ENCODE peak calls at places on chromosomes 16 and 17, in six cellular contexts. Z is SK-N-SH, M is H1, B is K562, U is GM12878, P is HepG2. C is an unnamed sample.

GRCh38 chr17:17819561-17819995 is 17.2 kb downstream of the SREBF1 start:
- DNase-seq in P (peak; percentile 78), U (peak; percentile 78), M (no peak), B (peak; percentile 88), Z (peak; percentile 74), C (peak; percentile 67)

GRCh38 chr16:15507299-15507958 is 73.0 kb downstream of the BMERB1 start:
- DNase-seq in Z (no peak), U (no peak), M (no peak), P (no peak), B (no peak), C (no peak)

GRCh38 chr16:66367968-66368891 is 1.7 kb downstream of the CDH5 start:
- DNase-seq in M (no peak), B (no peak), U (no peak), P (no peak), Z (no peak), C (no peak)

GRCh38 chr17:4512156-4513112 is 13.8 kb downstream of the SPNS2 start:
- DNase-seq in Z (no peak), M (no peak), P (no peak), U (no peak), B (no peak), C (no peak)

GRCh38 chr17:41140360-41141132 is at the start of gene KRTAP4-6:
- DNase-seq in M (no peak), U (no peak), Z (no peak), P (peak; percentile 9), B (no peak), C (no peak)

GRCh38 chr16:2526135-2526534 is 5.1 kb downstream of the CEMP1 start:
- DNase-seq in U (no peak), P (no peak), B (no peak), Z (peak; percentile 11), M (no peak), C (peak; percentile 65)

GRCh38 chr16:85473326-85473725 is 139.8 kb upstream of the GSE1 start:
- DNase-seq in M (no peak), B (no peak), U (no peak), P (no peak), Z (no peak), C (no peak)

GRCh38 chr17:42850964-42851363 is at the start of gene AOC3:
- DNase-seq in Z (no peak), B (no peak), U (no peak), P (peak; percentile 28), M (no peak), C (no peak)

GRCh38 chr17:30550512-30551273 is 73.5 kb downstream of the GOSR1 start:
- DNase-seq in Z (no peak), M (no peak), P (no peak), B (peak; percentile 64), U (peak; percentile 68), C (peak; percentile 96)

GRCh38 chr17:14947671-14948070 is 317.5 kb downstream of the PMP22 start:
- DNase-seq in M (no peak), U (no peak), B (no peak), Z (no peak), P (no peak), C (no peak)

GRCh38 chr17:310111-311010 is 42.2 kb downstream of the RPH3AL start:
- DNase-seq in M (no peak), B (no peak), P (no peak), U (no peak), Z (no peak), C (no peak)

GRCh38 chr16:50269769-50270509 is 3.6 kb downstream of the ADCY7 start:
- DNase-seq in Z (peak; percentile 39), M (no peak), P (no peak), B (no peak), U (no peak), C (no peak)

GRCh38 chr16:47624563-47624962 is 163.4 kb downstream of the PHKB start:
- DNase-seq in Z (no peak), U (no peak), B (peak; percentile 21), M (no peak), P (no peak), C (peak; percentile 39)

GRCh38 chr16:77353587-77354263 is 81.1 kb downstream of the ADAMTS18 start:
- DNase-seq in P (no peak), U (no peak), M (no peak), B (no peak), Z (no peak), C (no peak)

GRCh38 chr16:67394271-67395104 is 1.2 kb upstream of the TPPP3 start:
- DNase-seq in B (no peak), U (no peak), Z (no peak), P (no peak), M (no peak), C (peak; percentile 86)

GRCh38 chr17:75753514-75754377 is 11.2 kb downstream of the GALK1 start:
- DNase-seq in P (peak; percentile 67), B (peak; percentile 90), U (no peak), Z (peak; percentile 98), M (peak; percentile 43), C (peak; percentile 59)

GRCh38 chr17:35189291-35189690 is 4.9 kb downstream of the SLC35G3 start:
- DNase-seq in M (no peak), P (no peak), B (no peak), U (no peak), Z (no peak), C (peak; percentile 58)

GRCh38 chr17:30517786-30518185 is 40.6 kb downstream of the GOSR1 start:
- DNase-seq in Z (no peak), B (no peak), U (no peak), P (no peak), M (no peak), C (no peak)

GRCh38 chr16:75099738-75100615 is 16.6 kb downstream of the LDHD start:
- DNase-seq in P (no peak), M (no peak), B (no peak), Z (peak; percentile 29), U (no peak), C (peak; percentile 60)

GRCh38 chr16:27313422-27314160 is at the start of gene IL4R:
- DNase-seq in B (peak; percentile 67), U (no peak), Z (peak; percentile 74), P (peak; percentile 94), M (no peak), C (peak; percentile 42)

GRCh38 chr17:77721823-77722160 is 236.7 kb upstream of the TNRC6C start:
- DNase-seq in M (no peak), B (no peak), U (no peak), Z (no peak), P (no peak), C (no peak)

GRCh38 chr17:61139219-61139618 is 260.4 kb upstream of the TBX2 start:
- DNase-seq in M (no peak), Z (no peak), P (no peak), B (no peak), U (peak; percentile 77), C (peak; percentile 88)

GRCh38 chr16:84648595-84649510 is 542 bp downstream of the KLHL36 start:
- DNase-seq in P (no peak), M (no peak), Z (peak; percentile 79), B (peak; percentile 66), U (no peak), C (no peak)

GRCh38 chr17:76969598-76970172 is 101.5 kb downstream of the MGAT5B start:
- DNase-seq in Z (peak; percentile 94), U (no peak), M (no peak), P (no peak), B (no peak), C (no peak)

GRCh38 chr16:80526418-80527061 is 14.3 kb upstream of the DYNLRB2 start:
- DNase-seq in P (peak; percentile 60), Z (peak; percentile 49), B (peak; percentile 69), U (no peak), M (no peak), C (peak; percentile 30)

DNA sequence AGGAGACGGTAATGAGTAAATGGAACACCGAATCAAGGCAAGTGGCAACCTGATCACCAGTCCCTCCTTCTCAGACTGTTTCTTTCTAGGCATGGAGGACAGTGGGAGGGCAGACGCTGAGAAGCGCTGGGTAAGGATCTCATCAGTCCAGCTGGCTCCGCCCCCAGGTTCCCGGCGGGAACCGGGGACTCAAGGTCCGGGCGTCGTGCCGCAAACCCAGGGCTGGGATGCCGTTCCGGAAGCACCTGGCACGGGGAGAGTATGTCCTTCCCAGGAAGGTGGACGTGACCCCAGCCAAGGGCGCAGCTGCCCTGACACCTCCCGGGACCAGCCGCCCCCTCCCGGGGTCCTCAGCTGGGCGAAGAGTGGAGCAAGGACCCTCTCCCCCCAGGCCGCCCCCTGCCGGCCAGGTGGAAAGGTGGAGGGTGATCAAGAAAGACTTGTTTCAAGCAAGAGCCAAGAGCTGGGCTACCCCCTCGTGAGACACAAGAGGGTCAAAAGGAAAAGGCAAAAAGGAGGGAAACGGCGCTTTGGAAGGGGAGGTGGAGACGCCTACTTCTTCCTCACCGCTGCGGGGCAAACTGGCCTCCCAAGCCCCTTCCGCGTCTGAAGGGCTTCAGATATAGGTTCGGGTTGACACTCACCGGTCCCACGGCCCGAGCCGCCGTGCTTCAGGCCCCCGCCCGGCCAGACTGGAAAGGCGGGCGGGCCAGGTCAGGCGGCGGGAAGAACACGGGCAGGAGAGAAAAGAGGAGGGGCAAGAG is at the start of gene MYO19:
- DNase-seq in P (peak; percentile 62), M (peak; percentile 44), Z (peak; percentile 81), U (peak; percentile 24), B (peak; percentile 90), C (peak; percentile 68)
- TF ChIP-seq GABPA in P (peak; percentile 43), M (no peak), Z (no peak), U (no peak), B (no peak), C (no peak)

DNA sequence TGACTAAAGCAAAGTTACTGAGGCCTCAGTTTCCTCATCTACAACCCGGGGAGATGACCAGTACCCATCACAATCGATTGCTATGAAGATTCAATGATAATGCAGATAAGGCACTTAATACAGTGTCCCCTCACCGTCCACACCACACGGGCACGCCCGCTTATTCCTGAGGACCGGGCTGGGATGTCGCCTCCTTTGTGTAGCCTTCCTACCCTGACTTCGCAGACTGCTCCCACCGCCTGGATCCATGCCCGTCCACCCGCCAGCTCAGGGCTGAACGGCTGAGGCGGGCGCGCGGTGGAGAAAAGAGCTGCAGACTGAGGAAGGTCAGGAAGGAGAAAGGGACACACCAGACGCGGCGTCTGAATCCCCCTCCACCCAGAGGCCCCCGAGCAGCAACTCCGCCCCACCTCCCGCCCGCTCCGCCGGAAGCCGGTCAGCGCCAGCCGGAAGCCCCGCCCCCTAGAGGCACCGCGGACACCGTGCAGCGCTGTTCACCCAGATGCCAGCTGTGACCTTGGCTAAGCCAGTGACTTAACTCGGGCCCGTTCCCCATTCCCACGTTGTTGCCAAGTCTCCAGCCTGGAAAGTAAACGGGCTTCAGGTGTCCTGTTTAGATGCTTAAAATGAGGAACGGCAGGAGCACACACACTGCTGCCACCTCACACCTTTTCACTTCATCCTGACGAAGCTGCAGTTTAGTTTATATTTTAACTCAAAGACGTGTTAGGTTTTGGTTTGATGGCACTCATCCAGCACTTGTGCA is at the start of gene KRABD2:
- DNase-seq in B (peak; percentile 80), M (peak; percentile 82), U (peak; percentile 38), P (peak; percentile 87), Z (peak; percentile 98), C (peak; percentile 57)
- TF ChIP-seq GABPA in B (peak; percentile 88), M (peak; percentile 89), U (peak; percentile 90), P (peak; percentile 95), Z (peak; percentile 90), C (peak; percentile 84)

GRCh38 chr17:47941246-47941997 is at the start of gene PNPO:
- DNase-seq in P (peak; percentile 100), B (peak; percentile 99), U (peak; percentile 97), M (peak; percentile 56), Z (peak; percentile 98), C (peak; percentile 99)
- TF ChIP-seq GABPA in P (peak; percentile 76), B (peak; percentile 77), U (peak; percentile 59), M (no peak), Z (peak; percentile 66), C (peak; percentile 43)

DNA sequence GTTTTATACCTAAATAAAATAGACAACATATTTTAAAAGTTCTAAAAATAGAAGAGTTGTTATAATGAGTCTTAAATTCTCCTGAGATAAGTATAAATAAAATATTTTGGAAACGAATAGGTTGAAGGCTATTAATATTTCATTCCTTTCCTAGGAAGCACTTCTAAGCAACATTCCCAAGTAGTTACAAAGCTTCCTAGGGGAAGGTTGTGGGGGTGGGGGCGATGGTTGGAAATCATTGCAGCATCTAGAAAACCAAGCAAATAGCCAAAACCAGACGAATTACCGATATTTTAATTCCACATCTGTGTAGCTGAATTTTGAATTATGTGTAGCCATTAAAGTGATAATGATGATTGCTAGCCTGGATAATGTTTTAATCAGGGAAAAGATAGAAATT is 26.9 kb downstream of the PTRH2 start:
- DNase-seq in U (no peak), M (no peak), B (no peak), Z (no peak), P (no peak), C (no peak)
- TF ChIP-seq GABPA in U (no peak), M (no peak), B (no peak), Z (no peak), P (no peak), C (no peak)

C was measured in HL-60.